ENCODE peak calls at places on chromosomes 11 and 22, in five cellular contexts. One of them, this sample, is unnamed.

GRCh38 chr11:3202759-3203158 is 15.9 kb downstream of the MRGPRG start:
- DNase-seq in EL: no peak
- DNase-seq in NCI-H1694: no peak
- DNase-seq in A172: no peak
- DNase-seq in astrocyte of the spinal cord: no peak
- DNase-seq in this sample: no peak

GRCh38 chr11:124669193-124669592 is 4.3 kb downstream of the SIAE start:
- DNase-seq in NCI-H1694: no peak
- DNase-seq in EL: peak
- DNase-seq in A172: peak
- DNase-seq in astrocyte of the spinal cord: peak
- DNase-seq in this sample: peak

GRCh38 chr11:19938051-19938856 is 222.0 kb downstream of the DBX1 start:
- DNase-seq in A172: peak
- DNase-seq in astrocyte of the spinal cord: peak
- DNase-seq in EL: peak
- DNase-seq in NCI-H1694: peak
- DNase-seq in this sample: no peak

GRCh38 chr22:27043246-27043645 is 385.9 kb downstream of the MIAT start:
- DNase-seq in EL: no peak
- DNase-seq in A172: no peak
- DNase-seq in astrocyte of the spinal cord: no peak
- DNase-seq in NCI-H1694: no peak
- DNase-seq in this sample: no peak

GRCh38 chr11:7994581-7995278 is 7.6 kb downstream of the EIF3F start:
- DNase-seq in astrocyte of the spinal cord: no peak
- DNase-seq in NCI-H1694: no peak
- DNase-seq in EL: no peak
- DNase-seq in A172: no peak
- DNase-seq in this sample: no peak

GRCh38 chr22:49968313-49968830 is 7.8 kb downstream of the PIM3 start:
- DNase-seq in astrocyte of the spinal cord: no peak
- DNase-seq in NCI-H1694: no peak
- DNase-seq in EL: no peak
- DNase-seq in A172: no peak
- DNase-seq in this sample: no peak

GRCh38 chr22:25777870-25778269 is 35.9 kb downstream of the MYO18B start:
- DNase-seq in EL: peak
- DNase-seq in astrocyte of the spinal cord: peak
- DNase-seq in A172: peak
- DNase-seq in NCI-H1694: peak
- DNase-seq in this sample: no peak

GRCh38 chr11:75627879-75628668 is 40.8 kb downstream of the MAP6 start:
- DNase-seq in A172: no peak
- DNase-seq in astrocyte of the spinal cord: peak
- DNase-seq in EL: peak
- DNase-seq in NCI-H1694: no peak
- DNase-seq in this sample: no peak

GRCh38 chr11:30364139-30364875 is 41.4 kb downstream of the ARL14EP start:
- DNase-seq in NCI-H1694: no peak
- DNase-seq in A172: no peak
- DNase-seq in astrocyte of the spinal cord: no peak
- DNase-seq in EL: no peak
- DNase-seq in this sample: no peak

GRCh38 chr11:45412033-45412432 is 125.9 kb upstream of the SYT13 start:
- DNase-seq in EL: no peak
- DNase-seq in A172: no peak
- DNase-seq in astrocyte of the spinal cord: peak
- DNase-seq in NCI-H1694: no peak
- DNase-seq in this sample: no peak

GRCh38 chr11:82865841-82866240 is 34.4 kb downstream of the PRCP start:
- DNase-seq in NCI-H1694: no peak
- DNase-seq in astrocyte of the spinal cord: no peak
- DNase-seq in EL: peak
- DNase-seq in A172: no peak
- DNase-seq in this sample: no peak

GRCh38 chr11:19380375-19380774 is 139.6 kb upstream of the E2F8 start:
- DNase-seq in astrocyte of the spinal cord: peak
- DNase-seq in EL: peak
- DNase-seq in A172: peak
- DNase-seq in NCI-H1694: no peak
- DNase-seq in this sample: no peak

GRCh38 chr11:11842426-11843008 is 745 bp downstream of the USP47 start:
- DNase-seq in NCI-H1694: peak
- DNase-seq in EL: peak
- DNase-seq in A172: peak
- DNase-seq in astrocyte of the spinal cord: peak
- DNase-seq in this sample: peak

GRCh38 chr11:47946682-47947575 is 33.4 kb upstream of the PTPRJ start:
- DNase-seq in NCI-H1694: no peak
- DNase-seq in EL: peak
- DNase-seq in A172: peak
- DNase-seq in astrocyte of the spinal cord: peak
- DNase-seq in this sample: no peak

GRCh38 chr11:65565624-65566453 is 4.4 kb upstream of the ZNRD2 start:
- DNase-seq in astrocyte of the spinal cord: no peak
- DNase-seq in NCI-H1694: no peak
- DNase-seq in EL: no peak
- DNase-seq in A172: peak
- DNase-seq in this sample: no peak

GRCh38 chr11:124874571-124875255 is 9.5 kb downstream of the ROBO3 start:
- DNase-seq in A172: no peak
- DNase-seq in astrocyte of the spinal cord: no peak
- DNase-seq in EL: no peak
- DNase-seq in NCI-H1694: no peak
- DNase-seq in this sample: no peak

GRCh38 chr11:15605094-15605493 is 490.4 kb downstream of the INSC start:
- DNase-seq in A172: no peak
- DNase-seq in astrocyte of the spinal cord: no peak
- DNase-seq in NCI-H1694: no peak
- DNase-seq in EL: no peak
- DNase-seq in this sample: no peak

GRCh38 chr22:34414467-34415440 is 494.5 kb upstream of the LARGE1 start:
- DNase-seq in astrocyte of the spinal cord: no peak
- DNase-seq in A172: peak
- DNase-seq in NCI-H1694: peak
- DNase-seq in EL: peak
- DNase-seq in this sample: peak

GRCh38 chr11:74726547-74727182 is 4.6 kb downstream of the CHRDL2 start:
- DNase-seq in EL: peak
- DNase-seq in NCI-H1694: peak
- DNase-seq in astrocyte of the spinal cord: peak
- DNase-seq in A172: peak
- DNase-seq in this sample: peak

GRCh38 chr11:65588199-65589054 is 7.2 kb downstream of the KCNK7 start:
- DNase-seq in EL: peak
- DNase-seq in A172: no peak
- DNase-seq in astrocyte of the spinal cord: peak
- DNase-seq in NCI-H1694: no peak
- DNase-seq in this sample: no peak

GRCh38 chr11:26700536-26701235 is 21.2 kb downstream of the SLC5A12 start:
- DNase-seq in EL: no peak
- DNase-seq in A172: no peak
- DNase-seq in astrocyte of the spinal cord: no peak
- DNase-seq in NCI-H1694: no peak
- DNase-seq in this sample: no peak

GRCh38 chr22:27785818-27786217 is 15.7 kb downstream of the MN1 start:
- DNase-seq in EL: no peak
- DNase-seq in A172: no peak
- DNase-seq in NCI-H1694: no peak
- DNase-seq in astrocyte of the spinal cord: no peak
- DNase-seq in this sample: no peak

GRCh38 chr22:39471421-39472141 is 14.8 kb downstream of the MGAT3 start:
- DNase-seq in A172: peak
- DNase-seq in astrocyte of the spinal cord: peak
- DNase-seq in EL: peak
- DNase-seq in NCI-H1694: no peak
- DNase-seq in this sample: no peak

GRCh38 chr11:122434786-122435185 is 220.7 kb upstream of the UBASH3B start:
- DNase-seq in A172: no peak
- DNase-seq in astrocyte of the spinal cord: no peak
- DNase-seq in NCI-H1694: no peak
- DNase-seq in EL: no peak
- DNase-seq in this sample: no peak

GRCh38 chr11:74037309-74037708 is 28.4 kb upstream of the UCP3 start:
- DNase-seq in NCI-H1694: no peak
- DNase-seq in A172: peak
- DNase-seq in EL: no peak
- DNase-seq in astrocyte of the spinal cord: peak
- DNase-seq in this sample: no peak

GRCh38 chr11:78244546-78245315 is 56.0 kb downstream of the USP35 start:
- DNase-seq in NCI-H1694: no peak
- DNase-seq in A172: peak
- DNase-seq in astrocyte of the spinal cord: peak
- DNase-seq in EL: peak
- DNase-seq in this sample: no peak

GRCh38 chr11:12088047-12088481 is 22.3 kb upstream of the MICAL2 start:
- DNase-seq in NCI-H1694: no peak
- DNase-seq in A172: peak
- DNase-seq in astrocyte of the spinal cord: peak
- DNase-seq in EL: peak
- DNase-seq in this sample: no peak

GRCh38 chr11:27210509-27210908 is 152.5 kb downstream of the CCDC34 start:
- DNase-seq in EL: no peak
- DNase-seq in A172: no peak
- DNase-seq in astrocyte of the spinal cord: no peak
- DNase-seq in NCI-H1694: no peak
- DNase-seq in this sample: no peak

GRCh38 chr11:102157219-102157618 is 47.0 kb downstream of the YAP1 start:
- DNase-seq in EL: peak
- DNase-seq in A172: peak
- DNase-seq in NCI-H1694: no peak
- DNase-seq in astrocyte of the spinal cord: peak
- DNase-seq in this sample: no peak

GRCh38 chr11:76313271-76313670 is 67.7 kb downstream of the THAP12 start:
- DNase-seq in NCI-H1694: no peak
- DNase-seq in A172: no peak
- DNase-seq in astrocyte of the spinal cord: no peak
- DNase-seq in EL: no peak
- DNase-seq in this sample: no peak

GRCh38 chr11:61148016-61148640 is 13.1 kb downstream of the VPS37C start:
- DNase-seq in A172: no peak
- DNase-seq in NCI-H1694: no peak
- DNase-seq in EL: no peak
- DNase-seq in astrocyte of the spinal cord: no peak
- DNase-seq in this sample: no peak

GRCh38 chr11:126146454-126147192 is 64.8 kb downstream of the RPUSD4 start:
- DNase-seq in NCI-H1694: no peak
- DNase-seq in astrocyte of the spinal cord: no peak
- DNase-seq in EL: no peak
- DNase-seq in A172: no peak
- DNase-seq in this sample: peak

GRCh38 chr11:37142591-37142990 is 544.6 kb upstream of the RAG2 start:
- DNase-seq in astrocyte of the spinal cord: no peak
- DNase-seq in EL: no peak
- DNase-seq in A172: no peak
- DNase-seq in NCI-H1694: no peak
- DNase-seq in this sample: no peak

GRCh38 chr11:78365381-78365792 is 52.2 kb downstream of the GAB2 start:
- DNase-seq in EL: peak
- DNase-seq in astrocyte of the spinal cord: no peak
- DNase-seq in A172: peak
- DNase-seq in NCI-H1694: no peak
- DNase-seq in this sample: no peak

GRCh38 chr11:101129203-101129943 is at the start of gene PGR:
- DNase-seq in astrocyte of the spinal cord: no peak
- DNase-seq in EL: no peak
- DNase-seq in A172: no peak
- DNase-seq in NCI-H1694: no peak
- DNase-seq in this sample: no peak

GRCh38 chr11:65506770-65507485 is 8.1 kb downstream of the MALAT1 start:
- DNase-seq in EL: peak
- DNase-seq in NCI-H1694: no peak
- DNase-seq in astrocyte of the spinal cord: peak
- DNase-seq in A172: peak
- DNase-seq in this sample: peak

This sample was measured in amygdala.